ENCODE peak calls at places on chromosomes 11 and 22, in four cellular contexts. One of them, this sample, is unnamed.

GRCh38 chr11:540583-541432 is 3.5 kb downstream of the LRRC56 start:
- DNase-seq in breast epithelium: no peak
- DNase-seq in upper lobe of left lung: no peak
- DNase-seq in spleen: peak; percentile 74
- DNase-seq in this sample: no peak

GRCh38 chr11:91804057-91804456 is 420.6 kb upstream of the FAT3 start:
- DNase-seq in spleen: no peak
- DNase-seq in upper lobe of left lung: no peak
- DNase-seq in breast epithelium: no peak
- DNase-seq in this sample: no peak

GRCh38 chr11:46632502-46632901 is 15.1 kb downstream of the ATG13 start:
- DNase-seq in breast epithelium: no peak
- DNase-seq in spleen: no peak
- DNase-seq in upper lobe of left lung: no peak
- DNase-seq in this sample: no peak

GRCh38 chr11:64848779-64849599 is 4.5 kb upstream of the CDC42BPG start:
- DNase-seq in breast epithelium: peak; percentile 82
- DNase-seq in upper lobe of left lung: peak; percentile 76
- DNase-seq in spleen: peak; percentile 92
- DNase-seq in this sample: no peak

GRCh38 chr11:10490398-10491232 is 35.6 kb downstream of the AMPD3 start:
- DNase-seq in breast epithelium: peak; percentile 38
- DNase-seq in upper lobe of left lung: peak; percentile 84
- DNase-seq in spleen: peak; percentile 76
- DNase-seq in this sample: peak; percentile 76

GRCh38 chr11:96054870-96055705 is 131.2 kb upstream of the MTMR2 start:
- DNase-seq in spleen: no peak
- DNase-seq in upper lobe of left lung: no peak
- DNase-seq in breast epithelium: no peak
- DNase-seq in this sample: no peak

GRCh38 chr22:23370251-23370650 is 189.9 kb downstream of the BCR start:
- DNase-seq in upper lobe of left lung: no peak
- DNase-seq in spleen: no peak
- DNase-seq in breast epithelium: no peak
- DNase-seq in this sample: no peak

GRCh38 chr11:64230209-64230984 is at the start of gene DNAJC4:
- DNase-seq in spleen: peak; percentile 97
- DNase-seq in upper lobe of left lung: peak; percentile 98
- DNase-seq in breast epithelium: peak; percentile 90
- DNase-seq in this sample: peak; percentile 93

GRCh38 chr22:26981520-26981919 is 324.1 kb downstream of the MIAT start:
- DNase-seq in spleen: no peak
- DNase-seq in breast epithelium: no peak
- DNase-seq in upper lobe of left lung: no peak
- DNase-seq in this sample: no peak

GRCh38 chr22:17190702-17191101 is 28.5 kb downstream of the ADA2 start:
- DNase-seq in breast epithelium: no peak
- DNase-seq in upper lobe of left lung: no peak
- DNase-seq in spleen: no peak
- DNase-seq in this sample: no peak

GRCh38 chr11:78560066-78560597 is 14.5 kb downstream of the NARS2 start:
- DNase-seq in upper lobe of left lung: no peak
- DNase-seq in breast epithelium: no peak
- DNase-seq in spleen: no peak
- DNase-seq in this sample: no peak

GRCh38 chr11:4167292-4167691 is 72.7 kb downstream of the RRM1 start:
- DNase-seq in spleen: no peak
- DNase-seq in breast epithelium: no peak
- DNase-seq in upper lobe of left lung: no peak
- DNase-seq in this sample: no peak

GRCh38 chr11:121341609-121342008 is 49.0 kb downstream of the SC5D start:
- DNase-seq in upper lobe of left lung: no peak
- DNase-seq in breast epithelium: no peak
- DNase-seq in spleen: no peak
- DNase-seq in this sample: no peak

GRCh38 chr11:110984147-110984546 is 261.4 kb upstream of the POU2AF2 start:
- DNase-seq in spleen: no peak
- DNase-seq in upper lobe of left lung: no peak
- DNase-seq in breast epithelium: no peak
- DNase-seq in this sample: no peak

GRCh38 chr22:19527861-19528417 is 3.7 kb upstream of the CLDN5 start:
- DNase-seq in upper lobe of left lung: no peak
- DNase-seq in spleen: peak; percentile 51
- DNase-seq in breast epithelium: no peak
- DNase-seq in this sample: no peak

GRCh38 chr11:92304271-92304670 is 79.7 kb downstream of the FAT3 start:
- DNase-seq in upper lobe of left lung: no peak
- DNase-seq in spleen: no peak
- DNase-seq in breast epithelium: no peak
- DNase-seq in this sample: no peak

GRCh38 chr11:1760351-1761109 is 3.2 kb downstream of the CTSD start:
- DNase-seq in upper lobe of left lung: peak; percentile 89
- DNase-seq in breast epithelium: no peak
- DNase-seq in spleen: peak; percentile 95
- DNase-seq in this sample: peak; percentile 88

GRCh38 chr11:7423946-7424345 is 61.4 kb upstream of the OLFML1 start:
- DNase-seq in upper lobe of left lung: no peak
- DNase-seq in spleen: no peak
- DNase-seq in breast epithelium: no peak
- DNase-seq in this sample: no peak

GRCh38 chr22:33707581-33707980 is 212.7 kb downstream of the LARGE1 start:
- DNase-seq in breast epithelium: no peak
- DNase-seq in upper lobe of left lung: no peak
- DNase-seq in spleen: no peak
- DNase-seq in this sample: no peak

GRCh38 chr11:14189874-14190273 is 169.1 kb downstream of the RRAS2 start:
- DNase-seq in upper lobe of left lung: peak; percentile 81
- DNase-seq in breast epithelium: no peak
- DNase-seq in spleen: no peak
- DNase-seq in this sample: peak; percentile 81

GRCh38 chr11:65438257-65439151 is 15.9 kb downstream of the NEAT1 start:
- DNase-seq in breast epithelium: no peak
- DNase-seq in spleen: no peak
- DNase-seq in upper lobe of left lung: no peak
- DNase-seq in this sample: no peak

GRCh38 chr22:17948101-17948500 is 76.3 kb downstream of the MICAL3 start:
- DNase-seq in spleen: no peak
- DNase-seq in upper lobe of left lung: peak; percentile 17
- DNase-seq in breast epithelium: no peak
- DNase-seq in this sample: peak; percentile 62

GRCh38 chr11:94593030-94593429 is 25.9 kb downstream of the PIWIL4 start:
- DNase-seq in spleen: no peak
- DNase-seq in breast epithelium: no peak
- DNase-seq in upper lobe of left lung: no peak
- DNase-seq in this sample: no peak

GRCh38 chr22:40462195-40462988 is 92.0 kb downstream of the SGSM3 start:
- DNase-seq in upper lobe of left lung: no peak
- DNase-seq in breast epithelium: no peak
- DNase-seq in spleen: no peak
- DNase-seq in this sample: no peak

GRCh38 chr11:113267536-113267935 is 46.8 kb upstream of the TTC12 start:
- DNase-seq in breast epithelium: no peak
- DNase-seq in upper lobe of left lung: no peak
- DNase-seq in spleen: no peak
- DNase-seq in this sample: no peak

DNA sequence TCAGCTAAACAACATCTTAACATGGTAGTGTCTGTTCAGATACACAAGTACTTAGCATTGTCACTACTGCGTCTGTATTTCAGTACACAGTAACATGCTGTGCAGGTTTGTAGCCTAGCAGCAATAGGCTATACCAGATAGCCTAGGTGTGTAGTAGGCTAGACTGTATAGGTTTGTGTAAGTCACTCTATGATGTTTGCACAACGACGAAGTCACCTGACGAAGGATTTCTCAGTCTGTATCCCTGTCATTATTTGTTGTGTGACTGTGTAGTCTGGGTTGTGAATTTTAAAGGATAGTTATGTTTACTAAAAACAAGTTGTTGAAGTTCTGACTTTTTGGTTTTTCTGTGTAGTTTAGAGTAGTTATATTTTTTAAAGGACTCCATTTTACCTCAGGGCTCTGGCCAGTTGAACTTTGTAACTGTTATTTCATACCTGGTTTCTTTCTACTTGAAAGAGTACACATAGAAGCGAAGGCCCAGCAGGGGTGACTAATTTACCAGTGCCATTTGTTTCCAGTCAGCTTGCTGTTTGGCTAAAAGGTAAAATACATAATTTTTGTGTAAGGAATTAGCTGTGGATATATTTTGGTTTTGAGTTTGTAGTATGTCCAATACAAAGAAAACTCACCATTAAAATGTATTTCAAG is 72.3 kb downstream of the PPP6R3 start:
- DNase-seq in upper lobe of left lung: no peak
- DNase-seq in spleen: no peak
- DNase-seq in breast epithelium: no peak
- DNase-seq in this sample: no peak
- TF ChIP-seq POLR2AphosphoS5 in upper lobe of left lung: no peak
- TF ChIP-seq POLR2AphosphoS5 in spleen: no peak
- TF ChIP-seq POLR2AphosphoS5 in breast epithelium: no peak
- TF ChIP-seq POLR2AphosphoS5 in this sample: no peak

GRCh38 chr11:35111171-35112055 is 27.6 kb upstream of the CD44 start:
- DNase-seq in upper lobe of left lung: peak; percentile 35
- DNase-seq in spleen: no peak
- DNase-seq in breast epithelium: no peak
- DNase-seq in this sample: no peak
- TF ChIP-seq POLR2A in upper lobe of left lung: no peak
- TF ChIP-seq POLR2A in spleen: no peak
- TF ChIP-seq POLR2A in breast epithelium: no peak
- TF ChIP-seq POLR2A in this sample: no peak

GRCh38 chr22:48702573-48703264 is 1125.0 kb downstream of the BRD1 start:
- DNase-seq in breast epithelium: no peak
- DNase-seq in upper lobe of left lung: peak; percentile 79
- DNase-seq in spleen: peak; percentile 67
- DNase-seq in this sample: no peak
- TF ChIP-seq POLR2AphosphoS5 in breast epithelium: no peak
- TF ChIP-seq POLR2AphosphoS5 in upper lobe of left lung: no peak
- TF ChIP-seq POLR2AphosphoS5 in spleen: peak; percentile 23
- TF ChIP-seq POLR2AphosphoS5 in this sample: no peak

GRCh38 chr11:117458275-117459120 is 130.8 kb downstream of the CEP164 start:
- DNase-seq in upper lobe of left lung: no peak
- DNase-seq in breast epithelium: no peak
- DNase-seq in spleen: peak; percentile 68
- DNase-seq in this sample: peak; percentile 65
- TF ChIP-seq POLR2A in upper lobe of left lung: no peak
- TF ChIP-seq POLR2A in breast epithelium: no peak
- TF ChIP-seq POLR2A in spleen: no peak
- TF ChIP-seq POLR2A in this sample: no peak